ENCODE peak calls at places on chromosomes 6 and 20, in six cellular contexts. G is HCT116, V is GM10248, K is AG04450, F is cardiac fibroblast, E is HFFc6. H is an unnamed sample.

GRCh38 chr6:87152528-87152950 is 2.8 kb upstream of the ZNF292 start:
- DNase-seq in E (no peak), K (no peak), G (no peak), F (peak), V (no peak), H (no peak)

GRCh38 chr6:28371706-28372451 is 22.1 kb downstream of the ZKSCAN3 start:
- DNase-seq in K (no peak), F (no peak), V (peak), G (no peak), E (no peak), H (peak)

GRCh38 chr20:2625062-2625461 is 27.4 kb upstream of the NOP56 start:
- DNase-seq in E (no peak), G (no peak), F (no peak), K (no peak), V (no peak), H (no peak)

GRCh38 chr6:107488875-107489635 is 862 bp upstream of the SOBP start:
- DNase-seq in F (peak), G (no peak), V (peak), E (no peak), K (no peak), H (peak)

GRCh38 chr6:127053032-127053908 is 65.2 kb upstream of the RSPO3 start:
- DNase-seq in G (no peak), K (no peak), V (no peak), F (peak), E (peak), H (no peak)

GRCh38 chr6:149586149-149586548 is 20.0 kb downstream of the GINM1 start:
- DNase-seq in G (no peak), E (no peak), K (no peak), V (no peak), F (no peak), H (no peak)

GRCh38 chr6:6881438-6882267 is 226.1 kb upstream of the RREB1 start:
- DNase-seq in E (no peak), K (no peak), F (no peak), V (no peak), G (no peak), H (no peak)

GRCh38 chr6:118581489-118581959 is 33.4 kb downstream of the PLN start:
- DNase-seq in E (peak), K (no peak), V (no peak), F (peak), G (no peak), H (no peak)

GRCh38 chr20:63178889-63179751 is 36.8 kb downstream of the YTHDF1 start:
- DNase-seq in G (peak), E (peak), F (peak), V (peak), K (no peak), H (peak)

GRCh38 chr6:109491207-109491938 is 8.4 kb upstream of the ZBTB24 start:
- DNase-seq in V (no peak), E (no peak), K (no peak), G (no peak), F (no peak), H (peak)

GRCh38 chr6:119276211-119276610 is 73.3 kb downstream of the MAN1A1 start:
- DNase-seq in V (no peak), F (peak), E (no peak), G (no peak), K (no peak), H (no peak)

GRCh38 chr6:161598896-161599295 is 325.0 kb upstream of the AGPAT4 start:
- DNase-seq in E (no peak), G (no peak), V (no peak), K (no peak), F (no peak), H (no peak)

GRCh38 chr6:127641905-127642304 is 64.9 kb downstream of the C6orf58 start:
- DNase-seq in E (peak), K (peak), F (peak), V (peak), G (peak), H (peak)

GRCh38 chr6:52815167-52816092 is 11.8 kb upstream of the GSTA1 start:
- DNase-seq in G (peak), E (peak), F (peak), V (peak), K (no peak), H (peak)

GRCh38 chr6:107506145-107506544 is 16.2 kb downstream of the SOBP start:
- DNase-seq in K (no peak), G (no peak), E (no peak), V (no peak), F (no peak), H (no peak)

GRCh38 chr6:170205126-170205525 is 85.8 kb downstream of the DLL1 start:
- DNase-seq in G (no peak), V (no peak), F (no peak), E (no peak), K (no peak), H (no peak)

GRCh38 chr20:60138263-60139127 is 180.3 kb downstream of the CDH26 start:
- DNase-seq in E (no peak), G (no peak), F (peak), K (no peak), V (peak), H (peak)

GRCh38 chr20:24665741-24666191 is 196.3 kb downstream of the SYNDIG1 start:
- DNase-seq in G (no peak), V (no peak), F (no peak), K (no peak), E (no peak), H (peak)

GRCh38 chr6:48098923-48099322 is 12.1 kb downstream of the PTCHD4 start:
- DNase-seq in F (no peak), K (no peak), E (no peak), V (no peak), G (no peak), H (no peak)

GRCh38 chr6:11772109-11772830 is 6.3 kb downstream of the ADTRP start:
- DNase-seq in G (peak), K (peak), V (no peak), E (peak), F (peak), H (no peak)

GRCh38 chr6:162217811-162218450 is 509.6 kb downstream of the PRKN start:
- DNase-seq in F (no peak), E (no peak), K (no peak), V (no peak), G (no peak), H (no peak)

GRCh38 chr6:145015739-145016558 is 719.4 kb downstream of the EPM2A start:
- DNase-seq in E (peak), F (peak), G (peak), K (peak), V (peak), H (peak)

GRCh38 chr20:62732766-62733165 is 24.1 kb downstream of the NTSR1 start:
- DNase-seq in G (no peak), F (no peak), E (no peak), K (no peak), V (no peak), H (no peak)

GRCh38 chr20:51382986-51383821 is 159.3 kb downstream of the NFATC2 start:
- DNase-seq in G (no peak), K (no peak), F (no peak), V (no peak), E (no peak), H (no peak)

GRCh38 chr6:89079611-89080213 is 839 bp upstream of the PNRC1 start:
- DNase-seq in K (no peak), G (no peak), V (peak), E (peak), F (peak), H (peak)

GRCh38 chr6:48859562-48859961 is 603.5 kb downstream of the MMUT start:
- DNase-seq in K (no peak), G (no peak), V (no peak), F (no peak), E (no peak), H (no peak)

GRCh38 chr6:40755749-40756452 is 168.7 kb upstream of the LRFN2 start:
- DNase-seq in K (no peak), E (no peak), V (no peak), G (no peak), F (no peak), H (no peak)

GRCh38 chr6:42781546-42781810 is 374 bp upstream of the BICRAL start:
- DNase-seq in G (no peak), K (no peak), F (peak), E (no peak), V (no peak), H (no peak)

GRCh38 chr20:18705490-18705889 is 108.1 kb upstream of the SCP2D1 start:
- DNase-seq in G (no peak), F (peak), E (peak), V (no peak), K (peak), H (no peak)

GRCh38 chr6:161578478-161578877 is 304.6 kb upstream of the AGPAT4 start:
- DNase-seq in E (no peak), V (no peak), F (no peak), G (no peak), K (no peak), H (no peak)

GRCh38 chr20:10034717-10035571 is at the start of gene ANKEF1:
- DNase-seq in F (peak), V (peak), E (no peak), G (peak), K (no peak), H (peak)

GRCh38 chr20:50859161-50859560 is 64.3 kb downstream of the BCAS4 start:
- DNase-seq in F (no peak), V (no peak), K (no peak), G (no peak), E (no peak), H (no peak)

GRCh38 chr20:60838297-60838696 is 413.8 kb upstream of the CDH4 start:
- DNase-seq in K (no peak), E (no peak), F (no peak), G (no peak), V (no peak), H (no peak)

GRCh38 chr6:152634773-152635172 is 2.4 kb downstream of the SYNE1 start:
- DNase-seq in G (no peak), V (no peak), E (no peak), K (no peak), F (no peak), H (no peak)

GRCh38 chr6:158004696-158005095 is 23.0 kb downstream of the SYNJ2 start:
- DNase-seq in F (no peak), K (no peak), E (no peak), G (no peak), V (no peak), H (no peak)

GRCh38 chr6:38784506-38785235 is 69.6 kb downstream of the DNAH8 start:
- DNase-seq in E (no peak), G (no peak), V (no peak), K (no peak), F (peak), H (no peak)

GRCh38 chr20:63321148-63321831 is 28.3 kb downstream of the COL20A1 start:
- DNase-seq in K (no peak), G (no peak), E (peak), F (peak), V (no peak), H (no peak)

GRCh38 chr6:170229396-170229795 is 61.5 kb downstream of the DLL1 start:
- DNase-seq in F (no peak), G (no peak), K (no peak), E (no peak), V (no peak), H (no peak)

DNA sequence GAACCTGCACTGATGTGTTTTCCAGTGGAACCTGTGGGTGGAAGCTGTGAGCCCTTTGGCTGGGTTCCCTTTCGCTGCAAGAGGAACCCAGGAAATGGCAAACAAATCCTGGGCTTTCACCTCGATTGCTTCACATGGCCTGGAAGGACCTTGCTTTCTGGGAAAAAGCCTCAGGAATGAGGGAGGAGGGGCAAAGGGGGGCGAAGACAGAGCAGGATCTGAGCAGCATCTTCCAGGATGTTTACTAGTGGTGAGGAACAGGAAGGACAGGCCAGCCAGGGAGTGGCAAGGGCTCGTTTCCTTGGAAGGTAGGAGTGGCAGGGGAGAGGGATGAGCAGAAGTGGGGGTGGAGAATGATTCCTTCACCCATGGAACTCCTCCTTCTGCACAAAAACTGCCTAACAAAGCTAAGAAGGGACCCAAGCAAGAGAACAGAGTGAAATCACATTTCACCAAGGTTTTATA is 5.9 kb downstream of the SLC2A10 start:
- DNase-seq in G (no peak), K (peak), V (no peak), E (peak), F (peak), H (no peak)
- TF ChIP-seq CTCF in G (peak), K (peak), V (no peak), E (peak), F (peak), H (no peak)

DNA sequence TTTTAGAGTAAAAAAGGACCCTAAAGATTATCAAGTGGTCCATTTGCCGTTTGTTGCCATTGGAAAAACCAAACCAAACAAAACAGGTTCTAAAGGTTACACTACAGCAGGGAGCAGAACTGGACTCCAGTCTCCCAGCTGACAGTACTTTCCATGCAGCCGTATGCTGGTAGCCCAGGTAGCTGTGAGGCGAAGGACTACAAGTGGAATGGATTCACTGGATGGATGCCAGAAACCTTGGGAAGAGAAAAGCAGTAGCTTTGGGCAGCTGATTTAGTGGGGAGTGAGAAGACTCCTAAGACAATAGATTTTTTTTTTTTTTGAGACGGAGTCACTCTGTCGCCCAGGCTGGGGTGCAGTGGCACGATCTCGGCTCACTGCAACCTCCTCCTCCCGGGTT is 88.3 kb downstream of the SASH1 start:
- DNase-seq in E (no peak), K (no peak), G (no peak), V (no peak), F (no peak), H (no peak)
- TF ChIP-seq CTCF in E (no peak), K (no peak), G (no peak), V (no peak), F (no peak), H (no peak)

DNA sequence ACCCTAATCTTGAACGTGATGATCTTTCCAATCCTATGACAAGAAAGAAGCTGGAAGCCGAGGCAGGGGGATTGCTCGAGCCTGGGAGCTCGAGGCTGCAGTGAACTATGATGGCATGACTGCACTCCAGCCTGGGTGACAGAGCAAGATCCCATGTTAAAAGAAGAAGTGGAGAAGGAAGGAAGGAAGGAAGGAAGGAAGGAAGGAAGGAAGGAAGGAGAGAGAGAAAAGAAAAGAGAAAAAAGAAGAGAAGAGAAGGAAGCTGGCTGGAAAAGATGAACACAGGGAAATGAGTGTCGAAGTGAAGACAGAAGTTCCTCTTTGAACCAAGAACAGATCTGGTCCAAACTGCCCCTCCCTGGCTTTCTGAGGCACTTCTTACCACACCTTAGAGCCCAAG is 136.0 kb upstream of the PRND start:
- DNase-seq in G (no peak), E (no peak), V (no peak), K (no peak), F (no peak), H (no peak)
- TF ChIP-seq CTCF in G (no peak), E (no peak), V (no peak), K (no peak), F (no peak), H (no peak)

GRCh38 chr6:159979136-159979874 is 10.4 kb downstream of the IGF2R start:
- DNase-seq in V (peak), K (no peak), E (no peak), F (peak), G (no peak), H (peak)

GRCh38 chr6:159981591-159982245 is 12.8 kb downstream of the IGF2R start:
- DNase-seq in G (no peak), E (peak), V (peak), K (peak), F (peak), H (peak)

GRCh38 chr6:159981171-159981571 is 12.3 kb downstream of the IGF2R start:
- DNase-seq in E (no peak), G (no peak), V (no peak), F (no peak), K (no peak), H (no peak)

GRCh38 chr6:159978291-159979135 is 9.6 kb downstream of the IGF2R start:
- DNase-seq in E (no peak), V (peak), F (no peak), G (no peak), K (no peak), H (peak)

GRCh38 chr6:159980474-159980873 is 11.6 kb downstream of the IGF2R start:
- DNase-seq in V (no peak), E (no peak), G (no peak), F (no peak), K (no peak), H (no peak)
- TF ChIP-seq CTCF in V (no peak), E (no peak), G (no peak), F (no peak), K (no peak), H (no peak)

GRCh38 chr6:17714879-17715860 is 8.4 kb upstream of the NUP153 start:
- DNase-seq in V (peak), E (peak), G (peak), F (peak), K (peak), H (peak)
- TF ChIP-seq CTCF in V (no peak), E (peak), G (no peak), F (no peak), K (no peak), H (no peak)

DNA sequence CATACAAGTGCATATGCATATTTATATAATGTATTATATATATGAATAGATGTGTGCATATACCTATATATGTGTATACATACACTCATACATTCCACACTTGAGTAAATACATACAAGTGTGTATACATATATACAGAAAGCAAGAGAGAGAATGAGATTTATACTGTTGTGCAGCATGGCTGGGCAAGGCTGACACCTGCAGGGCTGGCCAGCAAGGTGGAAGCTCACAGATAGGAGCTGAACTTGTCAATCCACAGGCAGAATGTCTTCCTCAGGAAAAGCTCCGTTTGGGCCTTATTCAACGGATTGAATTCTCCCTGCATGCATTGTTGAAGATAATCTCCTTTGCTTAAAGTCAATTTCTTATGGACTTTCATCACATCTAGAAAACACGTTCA is 256.7 kb downstream of the ZNF217 start:
- DNase-seq in V (no peak), F (no peak), G (no peak), K (no peak), E (no peak), H (no peak)
- TF ChIP-seq CTCF in V (no peak), F (no peak), G (no peak), K (no peak), E (no peak), H (no peak)

DNA sequence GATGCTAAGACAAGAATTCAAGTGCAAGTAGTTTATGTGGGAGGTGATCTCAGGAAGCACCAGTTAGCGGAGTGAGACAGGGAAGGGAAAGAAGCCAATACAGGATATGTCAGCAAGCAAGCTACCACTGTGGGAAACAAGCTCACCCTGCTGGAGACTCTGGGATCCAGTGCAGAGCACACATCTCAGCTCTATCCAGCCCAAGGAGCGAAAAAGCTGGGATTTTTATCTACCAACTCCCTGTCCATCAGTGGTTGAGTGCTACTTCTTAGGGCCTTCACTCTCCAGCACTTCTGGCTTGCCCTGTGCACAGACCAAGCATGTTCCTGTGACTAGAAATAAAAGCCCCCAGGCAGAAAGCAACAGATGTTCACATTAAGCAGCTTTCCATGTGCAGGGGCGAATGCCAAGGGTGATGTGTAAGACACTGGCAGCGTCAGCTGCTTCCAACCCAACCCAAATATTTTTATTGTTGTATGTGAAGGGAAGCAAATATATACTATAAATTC is 10.8 kb upstream of the RNF24 start:
- DNase-seq in F (peak), V (no peak), G (no peak), K (peak), E (peak), H (no peak)
- TF ChIP-seq CTCF in F (peak), V (no peak), G (no peak), K (peak), E (peak), H (no peak)

DNA sequence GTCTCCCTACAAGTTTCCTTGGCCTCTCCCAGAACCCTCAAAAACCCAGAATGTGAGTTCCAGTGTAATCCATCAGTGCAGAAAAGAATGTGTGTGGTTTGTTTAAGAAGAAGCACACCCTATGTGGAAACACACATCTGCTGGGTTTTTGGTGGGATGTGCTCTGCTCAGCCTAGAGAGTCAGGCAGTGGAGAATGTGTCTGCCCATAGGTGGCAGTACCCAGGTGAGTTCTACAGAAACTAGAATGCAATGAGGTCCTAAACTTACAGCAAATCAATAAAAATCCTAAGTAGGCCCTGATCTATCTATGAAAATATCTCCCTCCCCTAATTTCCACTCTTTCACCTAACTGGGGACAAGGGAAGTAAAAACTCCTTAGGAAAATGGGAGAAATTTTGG is 437.3 kb downstream of the DHX35 start:
- DNase-seq in K (no peak), E (no peak), G (no peak), V (no peak), F (no peak), H (no peak)
- TF ChIP-seq CTCF in K (no peak), E (no peak), G (peak), V (no peak), F (no peak), H (no peak)